ENCODE peak calls at places on chromosomes 11 and 22, in five cellular contexts. W is A549, D is IMR-90, J is GM23338, B is neural progenitor cell. X is an unnamed sample.

GRCh38 chr22:44318751-44319150 is 6.0 kb upstream of the SHISAL1 start:
- DNase-seq in W (no peak), D (no peak), J (no peak), B (no peak), X (no peak)

GRCh38 chr22:50148991-50149721 is 21.4 kb upstream of the PANX2 start:
- DNase-seq in W (peak; percentile 67), D (peak; percentile 45), J (peak; percentile 83), B (peak; percentile 78), X (peak; percentile 69)

GRCh38 chr11:76151561-76152085 is 54.7 kb downstream of the WNT11 start:
- DNase-seq in W (no peak), D (no peak), J (no peak), B (no peak), X (no peak)

GRCh38 chr11:125348704-125349635 is 147.1 kb downstream of the FEZ1 start:
- DNase-seq in W (peak; percentile 4), D (peak; percentile 19), J (peak; percentile 85), B (peak; percentile 95), X (peak; percentile 62)

GRCh38 chr22:42434283-42434682 is 2.1 kb upstream of the NFAM1 start:
- DNase-seq in W (no peak), D (no peak), J (no peak), B (no peak), X (no peak)

GRCh38 chr11:131845255-131845654 is 474.8 kb downstream of the NTM start:
- DNase-seq in W (no peak), D (no peak), J (peak; percentile 77), B (no peak), X (no peak)

GRCh38 chr11:3867209-3868071 is 12.0 kb downstream of the STIM1 start:
- DNase-seq in W (no peak), D (no peak), J (no peak), B (no peak), X (no peak)

GRCh38 chr11:119992171-119993051 is 145.5 kb downstream of the TRIM29 start:
- DNase-seq in W (no peak), D (no peak), J (no peak), B (no peak), X (no peak)

GRCh38 chr11:2826679-2827056 is 58.9 kb downstream of the CDKN1C start:
- DNase-seq in W (no peak), D (no peak), J (no peak), B (no peak), X (no peak)

GRCh38 chr22:44398791-44399190 is 86.0 kb upstream of the SHISAL1 start:
- DNase-seq in W (no peak), D (no peak), J (no peak), B (no peak), X (no peak)

GRCh38 chr11:17077240-17077519 is 287 bp downstream of the RPS13 start:
- DNase-seq in W (no peak), D (no peak), J (no peak), B (no peak), X (no peak)

GRCh38 chr11:116822575-116822974 is 529 bp downstream of the APOA4 start:
- DNase-seq in W (no peak), D (no peak), J (no peak), B (no peak), X (no peak)

DNA sequence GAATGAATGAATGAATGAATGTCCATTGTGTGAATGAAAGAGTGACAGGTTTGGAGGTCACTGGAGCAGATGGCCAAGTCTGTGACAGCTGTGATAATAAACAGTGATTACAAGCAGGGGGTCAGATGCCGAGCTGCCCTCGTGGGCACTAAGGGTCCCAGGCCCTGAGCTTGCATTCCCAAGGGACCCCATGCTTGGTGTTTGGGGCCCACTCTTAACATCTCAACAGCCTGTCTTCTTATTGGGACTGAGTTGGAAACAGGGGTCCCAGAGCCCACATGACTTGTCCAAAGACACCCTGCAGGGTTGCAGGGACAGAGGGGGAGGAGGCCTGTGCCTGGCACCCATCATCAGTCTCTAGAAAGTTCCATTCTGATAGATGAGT is 12.0 kb upstream of the ANO1 start:
- DNase-seq in W (no peak), D (no peak), J (no peak), B (no peak), X (no peak)
- H3K4me1 ChIP-seq in W (no peaks in the 10 kb centered on the region), D (peaks cover 5% of the 10 kb centered on the region), J (peaks cover 9% of the 10 kb centered on the region), B (peaks cover 18% of the 10 kb centered on the region), X (no peaks in the 10 kb centered on the region)

GRCh38 chr22:17888439-17888838 is 114.2 kb upstream of the BID start:
- DNase-seq in W (no peak), D (no peak), J (no peak), B (no peak), X (no peak)

GRCh38 chr22:17891427-17892167 is 117.3 kb upstream of the BID start:
- DNase-seq in W (no peak), D (no peak), J (peak; percentile 59), B (peak; percentile 56), X (no peak)

GRCh38 chr22:17890245-17890671 is 116.0 kb upstream of the BID start:
- DNase-seq in W (no peak), D (peak; percentile 53), J (no peak), B (no peak), X (no peak)

GRCh38 chr22:17888855-17889254 is 114.6 kb upstream of the BID start:
- DNase-seq in W (no peak), D (peak; percentile 47), J (peak; percentile 80), B (peak; percentile 69), X (no peak)

GRCh38 chr22:17890892-17891291 is 116.6 kb upstream of the BID start:
- DNase-seq in W (no peak), D (no peak), J (no peak), B (no peak), X (no peak)
- H3K27ac ChIP-seq in W (no peak overlapping the region), D (no peak overlapping the region), J (no peak overlapping the region), B (no peak overlapping the region), X (no peak overlapping the region)

GRCh38 chr22:18104566-18104965 is 6.0 kb upstream of the TUBA8 start:
- DNase-seq in W (no peak), D (peak; percentile 26), J (no peak), B (no peak), X (no peak)
- H3K4me1 ChIP-seq in W (no peaks in the 10 kb centered on the region), D (no peaks in the 10 kb centered on the region), J (peaks cover 1% of the 10 kb centered on the region), B (no peaks in the 10 kb centered on the region), X (peaks cover 1% of the 10 kb centered on the region)

GRCh38 chr11:10898763-10899541 is 41.1 kb upstream of the ZBED5 start:
- DNase-seq in W (no peak), D (no peak), J (no peak), B (no peak), X (no peak)

GRCh38 chr11:10902301-10902700 is 44.4 kb upstream of the ZBED5 start:
- DNase-seq in W (no peak), D (no peak), J (no peak), B (no peak), X (no peak)

GRCh38 chr11:10902756-10903155 is 44.9 kb upstream of the ZBED5 start:
- DNase-seq in W (no peak), D (no peak), J (no peak), B (no peak), X (no peak)

GRCh38 chr11:10899542-10899830 is 41.6 kb upstream of the ZBED5 start:
- DNase-seq in W (no peak), D (no peak), J (no peak), B (no peak), X (peak; percentile 24)

GRCh38 chr11:10900686-10901415 is 43.0 kb upstream of the ZBED5 start:
- DNase-seq in W (peak; percentile 39), D (peak; percentile 57), J (no peak), B (no peak), X (no peak)
- H3K27ac ChIP-seq in W (peak overlapping the region; percentile 93), D (peak overlapping the region; percentile 90), J (no peak overlapping the region), B (no peak overlapping the region), X (no peak overlapping the region)

DNA sequence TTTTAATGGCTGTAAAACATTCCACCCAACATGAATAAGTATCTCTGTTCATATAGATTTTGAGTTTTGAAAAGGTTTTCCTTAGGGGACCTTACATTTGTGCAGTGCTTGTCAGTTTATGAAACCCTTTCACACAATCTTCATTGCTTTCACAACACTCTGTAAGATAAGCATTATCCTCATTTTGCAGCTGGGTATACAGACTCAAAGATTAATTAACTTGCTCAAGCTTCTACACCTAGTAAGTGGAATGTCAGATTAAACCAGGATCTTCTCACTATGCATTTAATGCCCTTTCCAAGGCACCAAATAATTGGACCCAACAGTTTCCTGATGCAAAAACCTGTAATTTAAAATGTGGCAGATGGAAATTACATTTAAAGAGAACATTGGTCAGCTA is 11.6 kb upstream of the GAB2 start:
- DNase-seq in W (no peak), D (no peak), J (no peak), B (no peak), X (no peak)
- H3K4me1 ChIP-seq in W (peaks cover 10% of the 10 kb centered on the region), D (peaks cover 5% of the 10 kb centered on the region), J (peaks cover 38% of the 10 kb centered on the region), B (peaks cover 11% of the 10 kb centered on the region), X (no peaks in the 10 kb centered on the region)

GRCh38 chr22:25021409-25021808 is 68.9 kb downstream of the KIAA1671 start:
- DNase-seq in W (no peak), D (no peak), J (no peak), B (no peak), X (no peak)
- H3K27ac ChIP-seq in W (no peak overlapping the region), D (no peak overlapping the region), J (no peak overlapping the region), B (no peak overlapping the region), X (no peak overlapping the region)

GRCh38 chr11:128575956-128576340 is 11.4 kb downstream of the ETS1 start:
- DNase-seq in W (no peak), D (peak; percentile 69), J (no peak), B (no peak), X (no peak)

GRCh38 chr11:128574576-128575011 is 12.8 kb downstream of the ETS1 start:
- DNase-seq in W (no peak), D (peak; percentile 72), J (no peak), B (no peak), X (no peak)

GRCh38 chr11:128573674-128574073 is 13.7 kb downstream of the ETS1 start:
- DNase-seq in W (no peak), D (no peak), J (no peak), B (no peak), X (no peak)

GRCh38 chr11:128575174-128575955 is 12.0 kb downstream of the ETS1 start:
- DNase-seq in W (no peak), D (no peak), J (no peak), B (no peak), X (no peak)

GRCh38 chr11:128576555-128576954 is 10.8 kb downstream of the ETS1 start:
- DNase-seq in W (no peak), D (no peak), J (peak; percentile 56), B (peak; percentile 17), X (no peak)
- H3K4me1 ChIP-seq in W (no peaks in the 10 kb centered on the region), D (peaks cover 7% of the 10 kb centered on the region), J (peaks cover 72% of the 10 kb centered on the region), B (peaks cover 11% of the 10 kb centered on the region), X (no peaks in the 10 kb centered on the region)

X was measured in naive thymus-derived CD4-positive, alpha-beta T cell.